ENCODE peak calls at places on chromosomes 12 and 14, in five cellular contexts. V is coronary artery, P is AG09309, I is fibroblast of mammary gland, F is cardiac muscle cell. B is an unnamed sample.

GRCh38 chr14:78501901-78502300 is 331.7 kb downstream of the NRXN3 start:
- DNase-seq in V (no peak), P (no peak), I (no peak), F (no peak), B (no peak)

GRCh38 chr14:45252356-45253069 is 489 bp downstream of the MIS18BP1 start:
- DNase-seq in V (no peak), P (no peak), I (peak; percentile 22), F (no peak), B (no peak)

GRCh38 chr14:75542585-75543091 is 20.4 kb downstream of the BATF start:
- DNase-seq in V (no peak), P (no peak), I (peak; percentile 15), F (peak; percentile 25), B (no peak)

GRCh38 chr12:89892426-89892825 is 183.8 kb upstream of the ATP2B1 start:
- DNase-seq in V (no peak), P (no peak), I (peak; percentile 34), F (no peak), B (no peak)

GRCh38 chr12:55829967-55830600 is 697 bp upstream of the DNAJC14 start:
- DNase-seq in V (no peak), P (no peak), I (no peak), F (peak; percentile 64), B (no peak)

GRCh38 chr12:24134092-24134491 is 184.6 kb upstream of the SOX5 start:
- DNase-seq in V (no peak), P (no peak), I (no peak), F (no peak), B (no peak)

GRCh38 chr14:26833777-26834176 is 235.9 kb upstream of the NOVA1 start:
- DNase-seq in V (no peak), P (no peak), I (peak; percentile 18), F (no peak), B (no peak)

GRCh38 chr12:52280319-52280795 is 5.9 kb downstream of the KRT86 start:
- DNase-seq in V (peak; percentile 92), P (peak; percentile 95), I (peak; percentile 94), F (no peak), B (peak; percentile 91)

GRCh38 chr12:87150969-87151662 is 878.1 kb downstream of the C12orf50 start:
- DNase-seq in V (no peak), P (no peak), I (peak; percentile 7), F (no peak), B (no peak)

DNA sequence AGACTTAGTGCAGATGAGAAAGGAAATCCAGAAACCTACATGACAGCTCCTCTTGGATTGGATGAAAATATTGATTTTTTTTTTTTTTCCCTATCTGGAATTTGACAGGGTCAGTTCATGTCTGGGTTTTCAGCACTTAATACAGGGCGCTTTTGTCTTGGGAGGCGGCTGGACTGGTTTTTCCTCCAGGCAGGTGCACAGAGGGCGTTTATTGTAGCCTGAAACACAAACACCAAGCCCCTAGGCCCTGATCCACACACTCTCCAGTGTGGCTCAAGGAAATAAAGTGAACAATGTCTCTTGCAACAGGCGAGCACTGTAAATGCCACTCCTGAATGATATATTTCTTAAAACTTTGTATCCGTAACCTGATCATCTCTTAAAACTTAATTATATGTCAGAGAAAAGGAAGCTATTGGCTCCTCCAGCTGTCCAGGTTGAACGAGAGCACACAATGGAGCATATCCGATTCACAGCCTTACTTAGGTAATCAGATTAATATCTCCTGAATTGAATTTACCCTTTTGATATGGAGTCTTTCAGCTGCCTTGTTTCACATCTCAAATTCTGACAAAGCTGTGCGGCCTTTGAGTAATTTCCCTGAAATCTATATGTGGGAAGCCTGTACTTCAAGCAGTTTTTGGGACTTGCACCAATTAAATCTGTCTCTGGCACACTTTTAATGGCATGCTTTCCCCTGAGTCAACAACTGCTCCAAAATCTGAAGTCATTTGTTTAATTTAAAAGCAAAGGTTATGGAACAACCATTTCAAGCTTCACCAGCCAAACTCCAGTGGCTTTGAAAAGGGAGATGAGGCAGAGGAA is 485.7 kb downstream of the ZFP36L1 start:
- DNase-seq in V (no peak), P (no peak), I (peak; percentile 39), F (no peak), B (no peak)
- H3K4me3 ChIP-seq in V (no peak overlapping the region), P (no peak overlapping the region), I (no peak overlapping the region), F (no peak overlapping the region), B (no peak overlapping the region)

DNA sequence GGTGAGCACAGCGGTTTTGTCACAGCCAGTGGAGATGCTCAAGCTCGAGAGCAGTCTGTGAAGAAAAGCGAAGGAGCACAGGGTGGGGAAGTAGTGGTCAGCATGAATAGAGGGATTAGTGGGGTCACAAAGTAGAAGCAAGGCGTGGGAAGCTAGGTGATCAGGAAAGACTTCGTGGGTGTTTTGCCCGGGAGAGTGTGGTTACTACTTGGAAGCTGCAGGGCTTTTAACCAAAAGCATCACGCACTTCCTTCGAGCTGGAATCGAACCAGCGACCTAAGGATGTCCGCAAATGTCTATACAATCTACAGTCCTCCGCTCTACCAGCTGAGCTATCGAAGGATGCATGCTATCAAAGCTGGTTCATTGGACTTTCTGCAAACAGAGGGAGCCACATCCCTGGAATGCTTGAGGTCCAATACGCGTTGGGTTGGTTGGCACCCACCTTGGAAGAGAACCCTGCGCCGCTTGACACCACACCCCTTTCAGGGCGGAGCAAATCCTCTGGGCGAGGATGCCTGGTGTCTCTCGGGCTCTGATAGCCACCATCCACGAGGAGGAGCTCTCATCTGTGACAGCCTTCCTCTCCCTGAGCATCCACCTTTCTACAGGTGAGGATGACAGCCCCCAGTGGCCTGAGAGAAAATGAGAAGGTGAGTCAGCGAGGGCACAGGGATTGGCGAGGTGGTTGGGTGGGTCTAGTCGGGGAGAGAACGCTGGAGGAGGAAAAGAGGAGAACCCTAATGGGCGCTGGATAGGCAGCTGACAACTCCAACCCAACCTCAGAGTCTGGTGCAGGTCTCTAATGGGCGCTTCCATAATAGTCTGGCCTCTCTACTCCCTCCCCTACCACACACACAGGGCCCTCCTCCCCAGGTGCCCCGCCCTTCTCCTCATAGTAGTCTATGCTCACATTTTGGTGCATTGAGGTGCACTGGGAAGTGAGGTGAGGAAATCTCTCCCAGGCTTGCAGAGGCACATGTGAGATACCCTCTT is 16.0 kb upstream of the OR6S1 start:
- DNase-seq in V (no peak), P (no peak), I (peak; percentile 53), F (no peak), B (no peak)
- H3K4me3 ChIP-seq in V (no peak overlapping the region), P (no peak overlapping the region), I (no peak overlapping the region), F (no peak overlapping the region), B (no peak overlapping the region)

DNA sequence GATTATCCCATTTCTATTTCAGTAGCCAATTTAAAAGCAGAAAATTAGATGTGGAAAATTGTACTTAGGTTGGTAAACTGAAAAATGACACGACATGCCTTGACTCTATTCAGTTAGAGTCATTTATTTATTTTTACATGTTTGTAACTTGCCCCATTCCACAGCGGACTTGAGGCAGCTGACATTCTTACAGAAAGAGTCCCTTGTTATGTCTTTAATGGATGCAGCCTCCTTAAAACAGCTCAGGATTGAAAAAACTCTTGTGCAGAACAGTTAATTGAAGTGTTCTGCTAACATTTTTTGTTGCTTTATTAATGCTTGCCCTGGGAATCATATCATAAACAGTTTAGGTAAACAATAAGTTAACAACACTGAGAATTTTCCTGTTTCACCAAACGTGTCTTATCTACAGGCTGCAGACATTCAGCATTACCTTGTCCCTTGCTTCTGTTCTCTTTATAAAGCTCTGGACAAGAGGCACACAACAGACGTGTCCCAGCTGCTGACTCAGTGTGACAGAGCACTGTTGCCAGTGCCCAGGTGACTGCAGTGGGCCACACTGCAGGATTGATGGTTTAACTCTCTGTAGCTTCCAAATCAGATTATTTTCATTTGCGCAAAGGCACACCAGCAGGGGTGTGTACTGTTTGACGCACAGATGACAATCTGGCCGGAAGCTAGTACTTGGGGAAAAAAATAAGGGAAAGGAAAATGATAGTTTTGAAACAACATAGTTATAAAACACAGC is 101.6 kb downstream of the PELI2 start:
- DNase-seq in V (no peak), P (no peak), I (no peak), F (no peak), B (no peak)
- H3K4me3 ChIP-seq in V (no peak overlapping the region), P (no peak overlapping the region), I (no peak overlapping the region), F (no peak overlapping the region), B (no peak overlapping the region)

GRCh38 chr12:59383426-59383822 is 212.4 kb upstream of the SLC16A7 start:
- DNase-seq in V (no peak), P (peak; percentile 61), I (peak; percentile 92), F (no peak), B (peak; percentile 20)
- H3K4me3 ChIP-seq in V (no peak overlapping the region), P (no peak overlapping the region), I (no peak overlapping the region), F (no peak overlapping the region), B (no peak overlapping the region)

DNA sequence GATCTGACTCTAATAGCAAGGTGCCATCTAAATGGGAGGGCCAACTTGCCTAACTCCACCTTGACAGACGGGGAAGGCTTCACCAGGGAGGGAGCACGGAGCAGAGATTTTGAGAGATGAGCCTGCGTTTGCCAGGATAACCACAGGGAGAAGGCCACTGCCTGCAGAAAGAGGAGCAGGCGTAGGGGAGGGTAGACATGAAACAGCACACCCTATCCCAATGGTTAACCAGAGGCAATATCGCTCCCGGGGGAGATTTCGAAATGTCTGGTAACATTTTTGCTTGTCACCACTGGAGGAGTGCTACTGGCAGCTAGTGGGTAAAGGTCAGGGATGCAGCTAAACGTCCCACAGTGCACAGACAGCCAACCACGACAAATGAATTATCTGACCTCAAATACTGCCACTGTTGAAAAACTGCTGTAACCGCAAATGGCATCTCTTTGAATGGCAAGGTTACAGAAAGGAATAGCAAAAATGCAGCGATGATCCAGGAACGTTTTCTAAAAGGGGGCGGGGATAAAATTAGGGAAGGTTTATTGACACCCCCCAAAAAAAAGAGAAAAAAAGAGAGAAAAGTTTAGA is 126.0 kb upstream of the ATF7IP start:
- DNase-seq in V (no peak), P (no peak), I (peak; percentile 60), F (peak; percentile 69), B (no peak)
- H3K4me3 ChIP-seq in V (peak overlapping the region; percentile 56), P (no peak overlapping the region), I (no peak overlapping the region), F (no peak overlapping the region), B (no peak overlapping the region)

DNA sequence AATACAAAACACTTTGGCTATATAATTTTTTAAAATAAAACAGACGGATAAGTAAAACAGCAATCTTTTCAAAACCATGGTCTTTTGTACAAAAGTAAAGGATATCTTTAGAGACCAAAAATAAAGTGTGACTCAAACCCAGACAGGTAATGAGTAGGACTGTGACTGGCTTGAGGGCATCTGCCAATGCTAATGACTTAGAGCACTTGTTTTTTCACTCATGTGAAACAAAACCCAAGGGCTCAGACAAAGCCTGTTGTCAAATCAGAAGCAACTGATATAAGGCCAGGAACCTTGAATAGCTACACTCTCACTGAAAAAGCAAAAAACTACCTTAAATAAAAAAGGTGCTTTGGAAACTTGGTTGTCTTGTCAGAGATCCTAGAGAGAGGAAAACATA is 357.4 kb downstream of the TMEM117 start:
- DNase-seq in V (no peak), P (no peak), I (no peak), F (no peak), B (no peak)
- H3K4me3 ChIP-seq in V (no peak overlapping the region), P (no peak overlapping the region), I (no peak overlapping the region), F (no peak overlapping the region), B (no peak overlapping the region)

DNA sequence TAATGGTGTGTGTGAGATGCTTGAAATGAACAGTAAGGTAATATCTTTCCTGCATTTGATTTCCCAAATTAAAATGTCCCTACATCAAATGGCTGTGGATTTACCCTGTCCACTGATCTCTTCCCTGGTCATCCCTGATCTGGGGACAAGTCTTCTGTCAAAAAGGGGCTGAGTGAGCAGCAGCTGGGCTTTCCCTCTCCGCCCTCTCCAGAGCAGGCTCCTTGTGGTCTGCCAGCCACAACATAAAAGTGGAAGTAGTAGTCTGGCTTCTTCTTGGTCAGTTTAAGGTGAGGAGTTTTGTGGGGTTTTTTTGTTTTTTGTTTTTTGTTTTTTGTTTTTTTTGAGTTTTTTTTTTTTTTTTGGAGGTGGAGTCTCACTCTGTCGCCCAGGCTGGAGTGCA is 25.2 kb upstream of the PLXNC1 start:
- DNase-seq in V (no peak), P (no peak), I (no peak), F (no peak), B (no peak)
- H3K4me3 ChIP-seq in V (no peak overlapping the region), P (no peak overlapping the region), I (no peak overlapping the region), F (no peak overlapping the region), B (no peak overlapping the region)